ENCODE peak calls at places on chromosomes 13 and 19, in four cellular contexts. E, K, T and V are unnamed samples.

GRCh38 chr19:19597809-19598306 is 20.6 kb downstream of the PBX4 start:
- DNase-seq in E (no peak), K (no peak), T (no peak), V (no peak)

GRCh38 chr13:70375718-70376117 is 267.5 kb upstream of the KLHL1 start:
- DNase-seq in E (no peak), K (no peak), T (no peak), V (no peak)

GRCh38 chr13:42041017-42041683 is 7.3 kb upstream of the DGKH start:
- DNase-seq in E (peak), K (peak), T (peak), V (peak)

GRCh38 chr13:112638157-112638750 is 50.3 kb upstream of the TUBGCP3 start:
- DNase-seq in E (no peak), K (no peak), T (no peak), V (no peak)

GRCh38 chr13:76297331-76297730 is 588.9 kb downstream of the KCTD12 start:
- DNase-seq in E (no peak), K (no peak), T (no peak), V (no peak)

GRCh38 chr13:44396963-44397580 is 23.4 kb downstream of the SERP2 start:
- DNase-seq in E (no peak), K (peak), T (no peak), V (no peak)

GRCh38 chr19:46951236-46951986 is 68.2 kb upstream of the NPAS1 start:
- DNase-seq in E (no peak), K (no peak), T (peak), V (no peak)

GRCh38 chr13:28415994-28416411 is 78.9 kb downstream of the FLT1 start:
- DNase-seq in E (no peak), K (no peak), T (peak), V (no peak)

GRCh38 chr13:90702050-90702449 is 645.4 kb upstream of the MIR17HG start:
- DNase-seq in E (no peak), K (no peak), T (no peak), V (no peak)

GRCh38 chr13:111344471-111345191 is 24.2 kb downstream of the TEX29 start:
- DNase-seq in E (no peak), K (peak), T (peak), V (no peak)

GRCh38 chr13:28489975-28490550 is 4.9 kb downstream of the FLT1 start:
- DNase-seq in E (no peak), K (no peak), T (no peak), V (no peak)

GRCh38 chr19:49338691-49339363 is 3.6 kb downstream of the CD37 start:
- DNase-seq in E (peak), K (peak), T (peak), V (no peak)

GRCh38 chr19:48738557-48739399 is 1.6 kb downstream of the RASIP1 start:
- DNase-seq in E (peak), K (peak), T (peak), V (peak)

GRCh38 chr13:38866649-38867048 is 124.0 kb downstream of the STOML3 start:
- DNase-seq in E (no peak), K (no peak), T (peak), V (no peak)

GRCh38 chr19:10460714-10461046 is 40.3 kb downstream of the PDE4A start:
- DNase-seq in E (no peak), K (no peak), T (no peak), V (no peak)

GRCh38 chr13:24288870-24289269 is 20.5 kb upstream of the C1QTNF9 start:
- DNase-seq in E (no peak), K (no peak), T (no peak), V (no peak)

GRCh38 chr19:49746206-49746958 is 16.7 kb downstream of the TSKS start:
- DNase-seq in E (peak), K (peak), T (no peak), V (peak)

GRCh38 chr19:6236310-6237291 is 43.2 kb downstream of the MLLT1 start:
- DNase-seq in E (no peak), K (no peak), T (peak), V (peak)

GRCh38 chr13:91576590-91576989 is 178.2 kb downstream of the GPC5 start:
- DNase-seq in E (no peak), K (no peak), T (peak), V (no peak)

GRCh38 chr13:111040821-111041220 is 74.3 kb upstream of the ARHGEF7 start:
- DNase-seq in E (no peak), K (no peak), T (no peak), V (no peak)

GRCh38 chr19:49997709-49998108 is 27.5 kb downstream of the VRK3 start:
- DNase-seq in E (no peak), K (peak), T (peak), V (peak)

GRCh38 chr13:33125821-33126570 is 109.8 kb downstream of the KL start:
- DNase-seq in E (no peak), K (peak), T (peak), V (no peak)

GRCh38 chr19:36417752-36418286 is 625 bp downstream of the ZFP82 start:
- DNase-seq in E (no peak), K (no peak), T (no peak), V (no peak)